ENCODE peak calls at places on chromosomes 13 and 19, in eight cellular contexts. J is stimulated activated CD8-positive, alpha-beta memory T cell treated with anti-CD3 and anti-CD28 coated beads, Interleukin-7, amount 100 ng/mL, for 4 hours; P is CD4-positive, alpha-beta T cell; K is Right ventricle myocardium superior; A is NB4; C is C1 segment of cervical spinal cord; W is hypothalamus; Z is stimulated activated CD4-positive, alpha-beta T cell treated with anti-CD3 and anti-CD28 coated beads, Interleukin-15, amount 100 ng/mL, for 24 hours. B is an unnamed sample.

GRCh38 chr13:51832471-51833152 is 12.4 kb downstream of the TMEM272 start:
- DNase-seq in K (no peak), J (peak), Z (peak), W (no peak), A (peak), C (no peak), P (peak), B (peak)

GRCh38 chr13:29105779-29106178 is 285.6 kb downstream of the MTUS2 start:
- DNase-seq in Z (no peak), A (peak), K (no peak), J (no peak), W (no peak), C (no peak), P (no peak), B (no peak)

GRCh38 chr13:23069571-23069970 is 111.2 kb upstream of the SGCG start:
- DNase-seq in A (no peak), W (no peak), Z (no peak), C (no peak), P (no peak), K (no peak), J (no peak), B (no peak)

GRCh38 chr19:40219721-40220276 is 1.6 kb upstream of the TTC9B start:
- DNase-seq in P (no peak), C (no peak), A (no peak), W (no peak), Z (no peak), J (no peak), K (no peak), B (no peak)

GRCh38 chr13:44219808-44220544 is 153.6 kb upstream of the SERP2 start:
- DNase-seq in A (no peak), K (no peak), P (no peak), W (no peak), C (no peak), Z (no peak), J (no peak), B (no peak)

GRCh38 chr13:104837756-104838155 is 1697.7 kb downstream of the EFNB2 start:
- DNase-seq in K (no peak), C (no peak), Z (no peak), A (peak), J (no peak), W (no peak), P (no peak), B (no peak)

GRCh38 chr13:28564030-28564429 is 69.1 kb upstream of the FLT1 start:
- DNase-seq in Z (no peak), K (no peak), C (no peak), A (no peak), P (no peak), W (no peak), J (no peak), B (no peak)

GRCh38 chr13:44465318-44465717 is 91.7 kb downstream of the SERP2 start:
- DNase-seq in Z (no peak), W (no peak), C (no peak), J (no peak), A (no peak), P (no peak), K (no peak), B (no peak)

GRCh38 chr13:36154567-36155231 is 23.5 kb upstream of the DCLK1 start:
- DNase-seq in Z (no peak), J (no peak), P (no peak), C (no peak), A (no peak), W (no peak), K (peak), B (no peak)

GRCh38 chr13:49124693-49125304 is 95.3 kb upstream of the MLNR start:
- DNase-seq in Z (no peak), K (no peak), P (no peak), A (no peak), C (no peak), J (no peak), W (no peak), B (no peak)

GRCh38 chr13:81872581-81872980 is 1531.7 kb upstream of the SPRY2 start:
- DNase-seq in W (no peak), C (no peak), P (no peak), Z (no peak), K (no peak), J (no peak), A (peak), B (no peak)

GRCh38 chr13:50760751-50761150 is 82.7 kb downstream of the DLEU7 start:
- DNase-seq in C (no peak), W (no peak), A (no peak), P (no peak), K (no peak), J (no peak), Z (no peak), B (no peak)

GRCh38 chr19:44747739-44748425 is 626 bp upstream of the BCL3 start:
- DNase-seq in C (no peak), P (no peak), A (peak), W (peak), K (peak), Z (no peak), J (no peak), B (no peak)

GRCh38 chr19:53034948-53035675 is 9.4 kb upstream of the ERVV-2 start:
- DNase-seq in C (no peak), W (no peak), A (no peak), K (no peak), J (no peak), Z (no peak), P (no peak), B (no peak)

GRCh38 chr19:29586401-29586800 is 19.7 kb upstream of the POP4 start:
- DNase-seq in K (no peak), A (no peak), J (no peak), W (no peak), C (no peak), Z (no peak), P (no peak), B (no peak)

GRCh38 chr13:36352350-36352749 is 6.2 kb upstream of the SPART start:
- DNase-seq in J (no peak), C (no peak), A (no peak), W (no peak), K (no peak), Z (no peak), P (no peak), B (no peak)

GRCh38 chr19:49771674-49772139 is 4.9 kb downstream of the AP2A1 start:
- DNase-seq in J (no peak), C (no peak), W (no peak), Z (no peak), P (no peak), K (no peak), A (no peak), B (no peak)

GRCh38 chr19:55519461-55520311 is 17.2 kb downstream of the SBK2 start:
- DNase-seq in W (no peak), A (no peak), Z (no peak), P (no peak), J (no peak), C (no peak), K (no peak), B (no peak)

GRCh38 chr19:46442808-46443450 is 14.2 kb upstream of the PNMA8C start:
- DNase-seq in C (no peak), K (no peak), A (no peak), P (no peak), W (no peak), J (no peak), Z (no peak), B (no peak)